ENCODE peak calls at places on chromosomes 6 and 20, in six cellular contexts. I, Y, M, J, F and B are unnamed samples.

GRCh38 chr6:14121936-14122344 is 4.4 kb downstream of the CD83 start:
- DNase-seq in F (no peak), I (no peak), Y (no peak), M (no peak), J (no peak), B (peak; percentile 28)

GRCh38 chr6:153804755-153805330 is 234.2 kb upstream of the OPRM1 start:
- DNase-seq in J (no peak), Y (no peak), M (no peak), F (no peak), I (no peak), B (no peak)

GRCh38 chr6:134882426-134883038 is 67.4 kb downstream of the ALDH8A1 start:
- DNase-seq in I (peak; percentile 67), F (peak; percentile 73), M (no peak), Y (no peak), J (no peak), B (peak; percentile 60)

GRCh38 chr20:61263084-61263695 is 11.1 kb downstream of the CDH4 start:
- DNase-seq in I (peak; percentile 29), Y (no peak), M (no peak), J (no peak), F (peak; percentile 22), B (no peak)

GRCh38 chr6:129863664-129864063 is 2.5 kb upstream of the TMEM244 start:
- DNase-seq in M (no peak), F (no peak), I (no peak), J (no peak), Y (no peak), B (no peak)

GRCh38 chr20:56974499-56975250 is 291.8 kb downstream of the BMP7 start:
- DNase-seq in I (peak; percentile 81), J (no peak), F (peak; percentile 64), Y (no peak), M (no peak), B (no peak)

GRCh38 chr6:117548797-117549301 is 53.5 kb downstream of the GOPC start:
- DNase-seq in I (peak; percentile 39), M (no peak), J (no peak), F (no peak), Y (no peak), B (no peak)

GRCh38 chr6:170229851-170230519 is 60.9 kb downstream of the DLL1 start:
- DNase-seq in I (no peak), J (no peak), Y (peak; percentile 25), F (no peak), M (no peak), B (peak; percentile 22)

GRCh38 chr6:133705071-133705470 is 183.8 kb upstream of the TCF21 start:
- DNase-seq in I (no peak), Y (no peak), J (no peak), F (no peak), M (no peak), B (no peak)

GRCh38 chr6:163392533-163392932 is 22.0 kb upstream of the QKI start:
- DNase-seq in F (peak; percentile 65), J (no peak), Y (no peak), M (no peak), I (no peak), B (peak; percentile 50)

GRCh38 chr6:11766589-11767450 is 11.8 kb downstream of the ADTRP start:
- DNase-seq in F (no peak), J (no peak), I (peak; percentile 87), M (no peak), Y (no peak), B (no peak)

GRCh38 chr20:60823001-60823649 is 428.9 kb upstream of the CDH4 start:
- DNase-seq in I (no peak), F (no peak), J (no peak), M (no peak), Y (no peak), B (no peak)

GRCh38 chr6:21847712-21848111 is 254.2 kb downstream of the SOX4 start:
- DNase-seq in I (no peak), M (no peak), J (no peak), F (no peak), Y (no peak), B (no peak)

GRCh38 chr6:373773-374724 is 17.5 kb upstream of the IRF4 start:
- DNase-seq in J (peak; percentile 76), Y (peak; percentile 49), M (no peak), F (no peak), I (no peak), B (no peak)

GRCh38 chr6:119355890-119356289 is 6.3 kb upstream of the MAN1A1 start:
- DNase-seq in J (no peak), Y (no peak), M (no peak), F (no peak), I (no peak), B (no peak)

GRCh38 chr20:44609006-44609510 is 26.7 kb downstream of the PKIG start:
- DNase-seq in Y (no peak), F (no peak), J (no peak), I (no peak), M (no peak), B (no peak)

GRCh38 chr6:155186052-155186658 is 77.7 kb upstream of the CLDN20 start:
- DNase-seq in I (no peak), M (no peak), F (no peak), Y (no peak), J (no peak), B (no peak)

GRCh38 chr20:54063998-54064676 is 6.3 kb downstream of the BCAS1 start:
- DNase-seq in Y (no peak), J (no peak), F (no peak), I (no peak), M (no peak), B (no peak)

GRCh38 chr6:35718911-35719381 is 17.9 kb upstream of the ARMC12 start:
- DNase-seq in F (no peak), Y (no peak), I (no peak), M (no peak), J (no peak), B (no peak)

GRCh38 chr6:125961117-125961516 is 4.5 kb downstream of the HINT3 start:
- DNase-seq in Y (no peak), F (no peak), M (no peak), I (no peak), J (no peak), B (no peak)

GRCh38 chr20:8414611-8415274 is 282.7 kb downstream of the PLCB1 start:
- DNase-seq in J (no peak), M (no peak), I (no peak), Y (no peak), F (no peak), B (no peak)

GRCh38 chr6:139423970-139424667 is 49.7 kb upstream of the CITED2 start:
- DNase-seq in F (no peak), I (no peak), M (no peak), Y (no peak), J (no peak), B (no peak)

GRCh38 chr20:54126809-54127655 is 46.8 kb downstream of the CYP24A1 start:
- DNase-seq in J (no peak), M (no peak), F (no peak), Y (no peak), I (peak; percentile 78), B (no peak)

GRCh38 chr20:35907017-35907685 is 47.2 kb downstream of the SCAND1 start:
- DNase-seq in Y (no peak), M (no peak), I (no peak), J (no peak), F (no peak), B (peak; percentile 80)

GRCh38 chr6:66838764-66839163 is 1131.7 kb upstream of the EYS start:
- DNase-seq in Y (no peak), M (no peak), J (no peak), I (no peak), F (no peak), B (no peak)

GRCh38 chr6:125839879-125840278 is 49.1 kb downstream of the NCOA7 start:
- DNase-seq in I (no peak), F (no peak), Y (no peak), J (no peak), M (no peak), B (no peak)

GRCh38 chr20:23227976-23228375 is 122.6 kb upstream of the NXT1 start:
- DNase-seq in F (no peak), J (no peak), Y (no peak), I (no peak), M (no peak), B (no peak)

GRCh38 chr20:42193119-42193518 is 574.9 kb upstream of the CHD6 start:
- DNase-seq in M (no peak), Y (no peak), F (peak; percentile 72), I (no peak), J (no peak), B (no peak)

DNA sequence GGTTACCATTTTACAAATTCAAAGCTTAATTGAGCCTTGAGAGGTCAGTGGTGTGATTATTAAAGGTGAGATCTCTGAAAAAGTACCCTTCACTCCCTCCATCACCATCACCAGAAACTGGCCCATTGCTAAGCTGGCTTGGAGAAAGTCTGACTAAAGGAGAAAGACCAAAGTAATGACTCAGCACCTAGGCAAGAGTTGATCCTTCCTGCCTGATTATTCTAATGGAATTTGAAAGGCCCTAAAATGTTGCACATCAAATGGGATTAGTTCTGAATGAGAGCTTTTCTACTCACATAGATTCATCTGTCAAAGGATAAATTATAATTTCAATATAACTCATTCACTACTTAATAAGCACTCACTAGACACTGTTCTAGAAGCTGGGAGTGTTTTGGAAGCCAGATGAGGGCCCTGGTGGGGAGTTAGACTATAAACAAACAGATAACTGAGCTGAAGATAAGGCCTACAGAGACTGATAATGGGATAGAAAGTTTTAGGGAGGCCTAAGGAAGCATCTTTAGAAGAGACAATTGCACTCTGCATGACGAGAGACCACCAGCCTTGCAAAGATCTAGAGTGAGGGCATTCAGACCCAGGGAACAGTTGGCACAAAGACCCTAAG is 366.7 kb downstream of the SYNE1 start:
- DNase-seq in F (no peak), I (no peak), J (no peak), M (no peak), Y (no peak), B (no peak)
- H3K27ac ChIP-seq in F (no peak overlapping the region), I (no peak overlapping the region), J (no peak overlapping the region), M (no peak overlapping the region), Y (no peak overlapping the region), B (peak overlapping the region; percentile 66)

GRCh38 chr6:2821554-2821953 is 20.1 kb downstream of the SERPINB1 start:
- DNase-seq in J (no peak), F (no peak), Y (no peak), I (no peak), M (no peak), B (no peak)
- TF ChIP-seq POLR2A in J (no peak), F (no peak), Y (no peak), I (no peak), M (no peak), B (no peak)

GRCh38 chr6:167676666-167677421 is 149.9 kb upstream of the AFDN start:
- DNase-seq in F (no peak), Y (no peak), J (no peak), I (no peak), M (no peak), B (peak; percentile 60)
- H3K27ac ChIP-seq in F (peak overlapping the region; percentile 85), Y (peak overlapping the region; percentile 75), J (peak overlapping the region; percentile 8), I (no peak overlapping the region), M (no peak overlapping the region), B (peak overlapping the region; percentile 64)

GRCh38 chr6:33623895-33624381 is 2.8 kb downstream of the ITPR3 start:
- DNase-seq in M (no peak), J (no peak), F (no peak), Y (no peak), I (no peak), B (no peak)
- TF ChIP-seq POLR2A in M (no peak), J (no peak), F (no peak), Y (no peak), I (no peak), B (no peak)

GRCh38 chr6:43276180-43277082 is 21.6 kb upstream of the SLC22A7 start:
- DNase-seq in M (no peak), Y (peak; percentile 83), I (no peak), J (no peak), F (no peak), B (no peak)
- H3K27ac ChIP-seq in M (no peak overlapping the region), Y (peak overlapping the region; percentile 71), I (peak overlapping the region; percentile 92), J (no peak overlapping the region), F (no peak overlapping the region), B (no peak overlapping the region)